ENCODE peak calls at places on chromosome 14, in eight cellular contexts. H is SK-N-SH, N is HepG2, I is HCT116, C is stomach, R is sigmoid colon, O is endothelial cell of umbilical vein, E is GM23338. X is an unnamed sample.

GRCh38 chr14:92652413-92653151 is 95.8 kb downstream of the LGMN start:
- DNase-seq in R (no peak), C (no peak), O (no peak), E (no peak), N (no peak), H (no peak), I (no peak), X (no peak)

GRCh38 chr14:68297871-68298468 is 478.4 kb downstream of the RAD51B start:
- DNase-seq in E (peak; percentile 77), R (no peak), H (no peak), N (peak; percentile 49), I (no peak), C (no peak), O (peak; percentile 58), X (no peak)

GRCh38 chr14:67343601-67344230 is 15.9 kb downstream of the ATP6V1D start:
- DNase-seq in O (peak; percentile 35), C (no peak), H (no peak), N (no peak), E (no peak), I (no peak), R (no peak), X (no peak)

GRCh38 chr14:93137864-93138263 is 22.1 kb upstream of the ITPK1 start:
- DNase-seq in R (peak; percentile 78), I (no peak), N (peak; percentile 56), E (peak; percentile 38), O (no peak), C (peak; percentile 91), H (peak; percentile 46), X (peak; percentile 46)

GRCh38 chr14:76986261-76986565 is 42.3 kb downstream of the IRF2BPL start:
- DNase-seq in O (no peak), C (no peak), H (no peak), N (no peak), I (no peak), R (no peak), E (no peak), X (no peak)

GRCh38 chr14:51304428-51304827 is 64.4 kb downstream of the TMX1 start:
- DNase-seq in I (no peak), R (no peak), E (peak; percentile 53), H (no peak), N (no peak), C (no peak), O (no peak), X (no peak)

GRCh38 chr14:87640553-87640952 is 352.4 kb downstream of the GALC start:
- DNase-seq in C (no peak), I (no peak), H (no peak), O (no peak), N (peak; percentile 80), E (no peak), R (no peak), X (no peak)

GRCh38 chr14:91143862-91144261 is 30.0 kb downstream of the DGLUCY start:
- DNase-seq in E (no peak), C (peak; percentile 58), I (no peak), R (no peak), N (no peak), H (no peak), O (peak; percentile 80), X (no peak)

GRCh38 chr14:55130194-55130550 is 1.1 kb downstream of the LGALS3 start:
- DNase-seq in N (peak; percentile 34), H (no peak), E (peak; percentile 75), O (no peak), R (no peak), I (no peak), C (peak; percentile 44), X (peak; percentile 42)

GRCh38 chr14:65079788-65080187 is 22.5 kb downstream of the MAX start:
- DNase-seq in O (peak; percentile 40), N (no peak), E (no peak), I (no peak), H (no peak), C (no peak), R (no peak), X (no peak)

GRCh38 chr14:65079201-65079600 is 23.1 kb downstream of the MAX start:
- DNase-seq in O (peak; percentile 12), E (no peak), C (no peak), N (no peak), I (no peak), R (peak; percentile 81), H (no peak), X (peak; percentile 49)

GRCh38 chr14:65084554-65085190 is 17.6 kb downstream of the MAX start:
- DNase-seq in I (no peak), E (no peak), H (no peak), R (no peak), N (no peak), O (no peak), C (no peak), X (no peak)

GRCh38 chr14:65077318-65077717 is 25.0 kb downstream of the MAX start:
- DNase-seq in E (peak; percentile 44), H (no peak), R (no peak), C (no peak), O (no peak), N (no peak), I (no peak), X (no peak)

GRCh38 chr14:65080954-65081747 is 21.2 kb downstream of the MAX start:
- DNase-seq in R (no peak), I (no peak), O (peak; percentile 11), N (peak; percentile 12), E (no peak), H (no peak), C (no peak), X (no peak)
- TF ChIP-seq POLR2AphosphoS5 in R (no peak), I (no peak), O (no peak), N (no peak), E (no peak), H (no peak), C (peak; percentile 23), X (peak; percentile 48)

DNA sequence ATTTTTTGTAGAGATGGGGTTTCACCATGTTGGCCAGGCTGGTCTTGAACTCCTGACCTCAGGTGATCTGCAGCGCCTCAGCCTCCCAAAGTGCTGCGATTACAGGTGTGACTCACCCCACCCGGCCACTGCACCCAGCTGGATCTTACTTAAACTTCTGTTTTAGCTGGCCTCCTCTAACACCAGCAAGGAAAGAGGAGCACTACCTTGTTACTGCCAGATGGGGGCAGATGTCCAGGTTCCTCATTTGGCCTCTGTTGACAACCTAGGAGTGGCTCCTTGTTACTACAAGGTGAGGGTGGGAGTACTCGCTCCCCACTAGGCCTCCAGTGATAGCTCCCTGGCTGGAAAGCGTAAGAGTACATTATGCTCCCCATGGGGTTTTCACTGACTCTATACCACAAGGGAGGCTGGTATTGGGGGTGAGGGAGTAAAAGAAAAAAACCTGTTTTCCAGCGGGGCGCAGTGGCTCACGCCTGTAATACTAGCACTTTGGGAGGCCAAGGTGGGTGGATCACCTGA is 13.1 kb upstream of the ARF6 start:
- DNase-seq in O (peak; percentile 66), R (no peak), E (peak; percentile 92), H (peak; percentile 65), C (peak; percentile 51), I (peak; percentile 95), N (peak; percentile 80), X (no peak)
- H3K27me3 ChIP-seq in O (no peaks in the 10 kb centered on the region), R (no peaks in the 10 kb centered on the region), E (no peaks in the 10 kb centered on the region), H (no peaks in the 10 kb centered on the region), C (no peaks in the 10 kb centered on the region), I (no peaks in the 10 kb centered on the region), N (no peaks in the 10 kb centered on the region), X (no peaks in the 10 kb centered on the region)

GRCh38 chr14:73740921-73741326 is 26.7 kb upstream of the PNMA1 start:
- DNase-seq in I (peak; percentile 61), H (peak; percentile 37), R (peak; percentile 91), O (no peak), C (peak; percentile 92), N (peak; percentile 49), E (peak; percentile 64), X (peak; percentile 92)
- TF ChIP-seq POLR2AphosphoS5 in I (peak; percentile 57), H (no peak), R (peak; percentile 13), O (no peak), C (no peak), N (no peak), E (no peak), X (peak; percentile 89)

DNA sequence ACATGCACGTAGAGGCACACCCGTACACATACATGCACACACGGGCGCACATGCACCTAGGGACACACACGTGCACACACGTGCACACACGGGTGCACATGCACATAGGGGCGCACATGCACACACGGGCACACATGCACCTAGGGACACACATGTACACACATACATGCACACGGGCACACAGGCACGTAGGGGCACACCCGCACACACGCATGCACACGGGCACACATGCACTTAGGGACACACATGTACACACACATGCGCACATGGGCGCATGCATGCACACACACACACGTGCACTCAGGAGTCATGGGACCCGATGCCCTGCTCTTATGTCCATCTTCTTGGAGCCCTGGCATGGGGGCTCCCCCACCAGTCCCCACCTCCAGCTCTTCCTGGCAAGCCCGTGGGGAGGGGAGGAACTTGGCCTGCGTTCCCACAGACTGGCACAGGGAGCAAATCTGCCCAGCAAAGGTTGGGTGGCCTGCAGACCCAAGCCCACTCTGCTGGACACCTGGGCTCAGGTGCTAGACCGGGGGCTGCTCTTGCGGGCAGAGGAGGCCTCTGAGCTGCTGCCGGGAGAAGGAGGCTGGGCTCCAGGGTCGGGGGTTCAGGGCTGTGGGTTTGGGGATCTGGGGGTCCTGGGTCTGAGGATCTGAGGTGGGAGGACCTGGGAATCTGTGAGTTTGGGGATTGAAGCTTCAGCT is 51.4 kb downstream of the KIF26A start:
- DNase-seq in N (no peak), H (no peak), E (no peak), I (no peak), O (no peak), C (no peak), R (no peak), X (no peak)
- H3K27me3 ChIP-seq in N (peaks cover 10% of the 10 kb centered on the region), H (no peaks in the 10 kb centered on the region), E (no peaks in the 10 kb centered on the region), I (peaks cover 4% of the 10 kb centered on the region), O (no peaks in the 10 kb centered on the region), C (peaks cover 49% of the 10 kb centered on the region), R (peaks cover 8% of the 10 kb centered on the region), X (no peaks in the 10 kb centered on the region)

DNA sequence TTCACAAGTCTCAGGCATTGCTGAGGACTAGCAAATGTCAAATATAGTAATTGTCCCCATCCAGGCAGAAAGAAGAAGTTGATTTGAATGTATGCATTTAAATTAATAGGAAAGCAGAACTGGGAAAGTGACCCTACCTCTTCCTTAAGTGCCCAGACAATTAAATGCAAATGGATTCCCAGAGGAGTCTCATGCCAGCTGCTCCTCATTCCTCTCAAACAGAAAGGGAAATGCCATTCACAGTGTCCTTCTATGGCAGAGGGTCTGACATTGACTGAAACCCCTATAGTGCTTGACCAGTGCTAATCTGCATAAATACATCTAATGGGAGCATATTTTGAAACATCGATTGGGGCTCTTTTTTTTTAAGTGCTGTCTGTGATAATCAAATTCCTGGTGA is 292.4 kb upstream of the SEL1L start:
- DNase-seq in H (no peak), O (no peak), E (peak; percentile 25), I (no peak), R (no peak), C (no peak), N (no peak), X (no peak)
- TF ChIP-seq POLR2AphosphoS5 in H (no peak), O (no peak), E (no peak), I (no peak), R (no peak), C (no peak), N (no peak), X (no peak)

X was measured in prostate gland.